ENCODE peak calls at places on chromosome 4, in ten cellular contexts. S is left ventricle myocardium inferior, D is heart right ventricle, N is pancreas, I is ovary, U is right lobe of liver, H is IMR-90, R is endodermal cell, W is psoas muscle, X is spleen. L is an unnamed sample. For H3K27me3, the result is how much of the 10 kb centered on the place peaks cover.

GRCh38 chr4:148071009-148071408 is 339.1 kb downstream of the ARHGAP10 start:
- DNase-seq in S (no peak), D (no peak), N (no peak), I (no peak), U (no peak), H (no peak), R (no peak), W (no peak), X (no peak), L (peak)

GRCh38 chr4:85565761-85566480 is 91.0 kb downstream of the ARHGAP24 start:
- DNase-seq in S (no peak), D (no peak), N (no peak), I (no peak), U (no peak), H (no peak), R (no peak), W (no peak), X (no peak), L (peak)

GRCh38 chr4:158038718-158039117 is 134.1 kb downstream of the GASK1B start:
- DNase-seq in S (no peak), D (no peak), N (no peak), I (no peak), U (no peak), H (no peak), R (no peak), W (no peak), X (no peak), L (no peak)

GRCh38 chr4:188008377-188008776 is 12.8 kb downstream of the ZFP42 start:
- DNase-seq in S (no peak), D (no peak), N (no peak), I (no peak), U (no peak), H (peak), R (no peak), W (no peak), X (no peak), L (peak)

GRCh38 chr4:78298618-78299017 is 241.5 kb downstream of the FRAS1 start:
- DNase-seq in S (no peak), D (no peak), N (no peak), I (no peak), U (no peak), H (peak), R (no peak), W (no peak), X (no peak), L (no peak)

GRCh38 chr4:89572224-89572858 is 264.6 kb downstream of the SNCA start:
- DNase-seq in S (no peak), D (no peak), N (no peak), I (no peak), U (no peak), H (no peak), R (no peak), W (no peak), X (no peak), L (no peak)

GRCh38 chr4:3026531-3026930 is 47.8 kb downstream of the HTT-AS start:
- DNase-seq in S (no peak), D (no peak), N (no peak), I (no peak), U (no peak), H (no peak), R (no peak), W (no peak), X (peak), L (no peak)

GRCh38 chr4:40718571-40718970 is 31.2 kb upstream of the NSUN7 start:
- DNase-seq in S (no peak), D (no peak), N (peak), I (no peak), U (peak), H (no peak), R (peak), W (no peak), X (no peak), L (no peak)

GRCh38 chr4:37885496-37885895 is 5.4 kb upstream of the TBC1D1 start:
- DNase-seq in S (no peak), D (no peak), N (no peak), I (no peak), U (no peak), H (peak), R (no peak), W (no peak), X (no peak), L (no peak)

GRCh38 chr4:101655847-101656246 is 134.7 kb upstream of the BANK1 start:
- DNase-seq in S (no peak), D (no peak), N (no peak), I (no peak), U (no peak), H (no peak), R (no peak), W (no peak), X (no peak), L (no peak)

GRCh38 chr4:8325284-8325973 is 55.9 kb downstream of the HTRA3 start:
- DNase-seq in S (no peak), D (no peak), N (no peak), I (peak), U (no peak), H (no peak), R (peak), W (no peak), X (peak), L (no peak)

GRCh38 chr4:123055943-123056342 is 133.5 kb upstream of the NUDT6 start:
- DNase-seq in S (no peak), D (no peak), N (no peak), I (no peak), U (no peak), H (peak), R (no peak), W (no peak), X (no peak), L (no peak)

GRCh38 chr4:151107063-151107462 is 7.6 kb downstream of the RPS3A start:
- DNase-seq in S (no peak), D (no peak), N (no peak), I (no peak), U (no peak), H (no peak), R (peak), W (no peak), X (no peak), L (no peak)

GRCh38 chr4:129998436-129999150 is 902.6 kb downstream of the C4orf33 start:
- DNase-seq in S (no peak), D (no peak), N (no peak), I (no peak), U (no peak), H (no peak), R (no peak), W (no peak), X (peak), L (no peak)

GRCh38 chr4:158671915-158672806 is at the start of gene ETFDH:
- DNase-seq in S (peak), D (peak), N (peak), I (peak), U (peak), H (peak), R (peak), W (peak), X (peak), L (peak)

GRCh38 chr4:177696438-177696966 is 254.3 kb upstream of the AGA start:
- DNase-seq in S (no peak), D (no peak), N (no peak), I (no peak), U (no peak), H (peak), R (peak), W (no peak), X (no peak), L (no peak)

GRCh38 chr4:8664031-8664805 is 71.7 kb downstream of the CPZ start:
- DNase-seq in S (no peak), D (no peak), N (no peak), I (peak), U (no peak), H (no peak), R (peak), W (no peak), X (peak), L (no peak)

GRCh38 chr4:186190456-186191265 is 706 bp upstream of the CYP4V2 start:
- DNase-seq in S (no peak), D (peak), N (peak), I (no peak), U (peak), H (no peak), R (no peak), W (no peak), X (peak), L (no peak)

GRCh38 chr4:89755210-89755609 is 81.8 kb downstream of the SNCA start:
- DNase-seq in S (no peak), D (no peak), N (no peak), I (no peak), U (no peak), H (no peak), R (no peak), W (no peak), X (no peak), L (no peak)

GRCh38 chr4:82900016-82900334 is 560 bp upstream of the THAP9 start:
- DNase-seq in S (no peak), D (no peak), N (no peak), I (no peak), U (no peak), H (peak), R (no peak), W (no peak), X (no peak), L (no peak)

DNA sequence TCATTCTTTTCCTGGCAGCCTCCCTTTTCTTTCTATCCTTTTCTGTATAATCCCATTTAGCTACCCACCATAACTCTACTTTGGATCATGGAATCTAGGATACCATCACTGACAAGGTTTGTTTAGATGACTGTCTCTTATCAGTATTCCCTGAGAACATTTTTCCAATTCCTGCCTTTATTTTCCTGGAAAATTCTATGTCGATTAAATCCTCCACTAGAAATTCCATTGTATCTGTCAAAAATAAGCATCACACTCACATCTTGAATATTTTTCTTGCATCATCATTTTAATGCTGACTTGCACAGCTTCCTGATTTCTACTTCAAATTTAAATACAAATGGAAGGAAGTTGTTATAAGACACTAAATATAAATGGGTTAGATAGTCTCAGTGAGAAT is 20.2 kb downstream of the TRIM2 start:
- DNase-seq in S (no peak), D (no peak), N (no peak), I (no peak), U (no peak), H (no peak), R (no peak), W (no peak), X (no peak), L (no peak)
- H3K4me3 ChIP-seq in S (peak), D (no peak), N (no peak), I (no peak), U (no peak), H (no peak), R (peak), W (peak), X (no peak), L (no peak)

GRCh38 chr4:75653845-75654503 is 19.2 kb downstream of the G3BP2 start:
- DNase-seq in S (no peak), D (no peak), N (no peak), I (no peak), U (no peak), H (peak), R (peak), W (no peak), X (no peak), L (no peak)
- TF ChIP-seq CTCF in S (peak), D (peak), N (no peak), I (no peak), U (peak), H (peak), R (peak), W (peak), X (peak), L (peak)

GRCh38 chr4:165288639-165289428 is 38.6 kb upstream of the MSMO1 start:
- DNase-seq in S (no peak), D (no peak), N (no peak), I (no peak), U (no peak), H (peak), R (no peak), W (no peak), X (no peak), L (peak)
- H3K27me3 ChIP-seq in S (under half), D (under half), N (under half), I (under half), U (under half), H (under half), R (under half), W (under half), X (under half), L (under half)

GRCh38 chr4:182140547-182140946 is 102.7 kb upstream of the TENM3 start:
- DNase-seq in S (no peak), D (no peak), N (no peak), I (no peak), U (no peak), H (no peak), R (peak), W (no peak), X (no peak), L (no peak)

GRCh38 chr4:182142146-182143085 is 100.8 kb upstream of the TENM3 start:
- DNase-seq in S (no peak), D (no peak), N (no peak), I (peak), U (no peak), H (peak), R (peak), W (peak), X (no peak), L (no peak)

GRCh38 chr4:182141623-182142022 is 101.6 kb upstream of the TENM3 start:
- DNase-seq in S (no peak), D (no peak), N (no peak), I (no peak), U (no peak), H (no peak), R (no peak), W (no peak), X (no peak), L (no peak)

GRCh38 chr4:182139481-182139880 is 103.7 kb upstream of the TENM3 start:
- DNase-seq in S (no peak), D (no peak), N (no peak), I (no peak), U (no peak), H (no peak), R (no peak), W (no peak), X (no peak), L (no peak)

GRCh38 chr4:182141046-182141445 is 102.2 kb upstream of the TENM3 start:
- DNase-seq in S (no peak), D (no peak), N (no peak), I (no peak), U (no peak), H (no peak), R (peak), W (peak), X (no peak), L (no peak)
- H3K4me3 ChIP-seq in S (no peak), D (no peak), N (no peak), I (no peak), U (no peak), H (no peak), R (no peak), W (no peak), X (no peak), L (no peak)

DNA sequence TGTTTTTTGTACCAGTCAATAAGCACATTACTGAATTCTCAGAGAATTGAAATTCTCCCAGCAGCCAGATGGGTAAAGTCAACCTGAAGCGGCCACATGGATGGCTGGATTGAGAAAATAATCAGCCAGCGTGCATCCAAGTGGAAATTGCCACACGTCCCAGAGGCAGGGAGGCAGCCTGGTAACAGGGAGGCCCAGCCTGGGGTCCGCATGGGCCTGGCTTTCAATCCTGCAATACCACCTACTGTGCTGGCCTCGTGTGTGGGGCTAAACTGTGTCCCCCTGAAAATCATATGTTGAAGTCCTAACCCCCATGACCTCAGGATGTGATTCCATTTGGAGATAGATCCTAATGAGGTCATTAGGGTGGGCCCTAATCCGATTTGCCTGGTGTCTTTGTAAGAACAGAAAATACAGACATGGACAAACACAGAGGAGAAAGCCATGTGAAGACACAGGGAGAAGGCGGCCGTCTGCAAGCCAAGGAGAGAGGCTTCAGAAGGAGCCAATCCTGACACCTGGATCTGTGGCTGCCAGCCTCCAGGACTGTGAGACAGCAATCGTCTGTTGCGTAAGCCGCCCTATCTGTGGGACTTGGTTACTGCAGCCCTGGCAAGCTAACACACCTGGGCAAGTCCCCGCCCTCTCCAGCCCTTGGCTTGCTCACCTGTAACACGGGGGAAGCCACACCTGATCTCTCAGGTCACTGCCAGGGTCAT is 90.3 kb downstream of the JAKMIP1 start:
- DNase-seq in S (no peak), D (no peak), N (no peak), I (no peak), U (no peak), H (no peak), R (peak), W (no peak), X (no peak), L (no peak)
- TF ChIP-seq CTCF in S (no peak), D (no peak), N (no peak), I (no peak), U (no peak), H (no peak), R (peak), W (no peak), X (no peak), L (peak)

GRCh38 chr4:26570596-26570995 is 13.3 kb upstream of the TBC1D19 start:
- DNase-seq in S (no peak), D (no peak), N (no peak), I (no peak), U (no peak), H (no peak), R (no peak), W (no peak), X (no peak), L (no peak)

GRCh38 chr4:26568446-26568994 is 15.4 kb upstream of the TBC1D19 start:
- DNase-seq in S (no peak), D (no peak), N (no peak), I (no peak), U (no peak), H (peak), R (no peak), W (no peak), X (no peak), L (peak)

GRCh38 chr4:26576171-26576829 is 7.6 kb upstream of the TBC1D19 start:
- DNase-seq in S (peak), D (peak), N (no peak), I (no peak), U (no peak), H (peak), R (peak), W (no peak), X (no peak), L (no peak)

GRCh38 chr4:26574563-26574962 is 9.3 kb upstream of the TBC1D19 start:
- DNase-seq in S (no peak), D (no peak), N (no peak), I (no peak), U (no peak), H (no peak), R (peak), W (no peak), X (no peak), L (no peak)

DNA sequence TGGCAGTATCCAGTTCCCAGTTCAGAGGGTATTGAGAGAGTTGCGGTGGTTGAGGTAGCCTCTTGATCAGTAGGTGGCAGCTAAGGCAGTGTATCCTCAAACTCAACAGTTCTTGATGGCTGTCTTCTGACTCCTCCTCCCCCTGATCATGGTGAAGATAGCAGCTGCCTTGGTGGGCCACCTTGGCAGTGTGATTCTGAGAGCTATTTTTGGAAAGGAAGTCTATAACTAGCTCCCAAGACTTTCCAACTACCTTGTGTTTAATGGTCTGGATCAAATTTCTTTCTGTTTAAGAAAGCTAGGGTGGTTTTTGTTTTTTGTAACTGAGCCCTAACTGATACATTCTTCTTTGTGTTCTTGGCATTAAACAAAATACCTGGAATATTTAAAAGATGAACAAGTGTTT is 10.5 kb upstream of the TBC1D19 start:
- DNase-seq in S (no peak), D (no peak), N (no peak), I (no peak), U (no peak), H (peak), R (no peak), W (no peak), X (no peak), L (peak)
- H3K27me3 ChIP-seq in S (under half), D (under half), N (under half), I (under half), U (under half), H (under half), R (under half), W (under half), X (under half), L (under half)

DNA sequence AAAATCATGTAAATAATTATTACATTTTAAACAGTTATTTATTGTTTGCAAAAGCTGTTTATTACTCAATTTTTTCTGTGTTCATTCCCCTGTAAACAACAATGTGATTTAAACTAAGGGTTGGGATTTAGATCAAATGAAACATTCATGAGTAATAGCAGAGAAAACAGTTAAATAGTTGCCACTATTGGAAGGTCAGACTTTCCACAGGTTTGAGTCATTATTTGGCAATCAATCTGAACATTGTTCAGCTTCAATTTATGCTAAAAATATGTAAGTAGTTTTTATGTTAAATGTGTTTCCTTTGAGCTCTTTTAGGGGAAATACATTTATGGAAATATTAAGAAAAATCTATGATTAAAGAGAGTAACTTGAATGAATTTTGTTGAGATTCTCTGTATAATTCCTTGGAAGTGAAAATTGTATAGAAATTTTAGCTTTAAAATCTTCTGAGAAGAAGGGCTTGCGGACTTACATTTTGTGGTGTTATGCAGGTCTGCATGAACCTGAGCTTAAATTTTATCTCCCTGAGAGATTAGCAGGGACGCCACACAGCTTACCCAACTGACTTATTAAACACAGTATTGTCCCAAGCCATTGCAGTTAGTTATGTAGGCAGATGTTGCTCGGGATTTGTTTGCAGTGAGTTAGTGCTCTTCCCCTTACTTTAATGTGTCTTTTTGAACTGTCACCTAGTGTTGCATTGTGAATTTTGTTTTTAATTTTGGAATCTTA is 145.0 kb downstream of the STIM2 start:
- DNase-seq in S (no peak), D (no peak), N (no peak), I (no peak), U (no peak), H (peak), R (no peak), W (no peak), X (no peak), L (no peak)
- H3K4me3 ChIP-seq in S (no peak), D (no peak), N (no peak), I (no peak), U (peak), H (no peak), R (no peak), W (no peak), X (no peak), L (no peak)

L was measured in kidney epithelial cell.